ENCODE peak calls at places on chromosomes 2 and 18, in ten cellular contexts. One of them, this sample, is unnamed.

GRCh38 chr2:27126252-27126710 is 2.7 kb downstream of the ABHD1 start:
- DNase-seq in GM23338: no peak
- DNase-seq in heart left ventricle: peak; percentile 37
- DNase-seq in GM10248: no peak
- DNase-seq in gastrocnemius medialis: peak; percentile 84
- DNase-seq in BJ: no peak
- DNase-seq in AG04450: no peak
- DNase-seq in mammary epithelial cell: no peak
- DNase-seq in fibroblast of the aortic adventitia: no peak
- DNase-seq in endodermal cell: no peak
- DNase-seq in this sample: no peak

GRCh38 chr2:9142551-9143263 is 63.9 kb upstream of the ASAP2 start:
- DNase-seq in GM23338: peak; percentile 92
- DNase-seq in heart left ventricle: peak; percentile 85
- DNase-seq in GM10248: peak; percentile 87
- DNase-seq in gastrocnemius medialis: peak; percentile 68
- DNase-seq in BJ: peak; percentile 46
- DNase-seq in AG04450: peak; percentile 84
- DNase-seq in mammary epithelial cell: peak; percentile 85
- DNase-seq in fibroblast of the aortic adventitia: peak; percentile 96
- DNase-seq in endodermal cell: peak; percentile 97
- DNase-seq in this sample: peak; percentile 93

GRCh38 chr18:48693006-48693405 is 154.2 kb downstream of the CTIF start:
- DNase-seq in GM23338: no peak
- DNase-seq in heart left ventricle: no peak
- DNase-seq in GM10248: no peak
- DNase-seq in gastrocnemius medialis: no peak
- DNase-seq in BJ: no peak
- DNase-seq in AG04450: no peak
- DNase-seq in mammary epithelial cell: no peak
- DNase-seq in fibroblast of the aortic adventitia: no peak
- DNase-seq in endodermal cell: no peak
- DNase-seq in this sample: no peak

GRCh38 chr2:48341556-48342133 is 188.3 kb upstream of the STON1 start:
- DNase-seq in GM23338: no peak
- DNase-seq in heart left ventricle: no peak
- DNase-seq in GM10248: no peak
- DNase-seq in gastrocnemius medialis: no peak
- DNase-seq in BJ: no peak
- DNase-seq in AG04450: no peak
- DNase-seq in mammary epithelial cell: no peak
- DNase-seq in fibroblast of the aortic adventitia: no peak
- DNase-seq in endodermal cell: no peak
- DNase-seq in this sample: no peak

GRCh38 chr2:206979922-206980321 is 40.6 kb downstream of the CPO start:
- DNase-seq in GM23338: no peak
- DNase-seq in heart left ventricle: no peak
- DNase-seq in GM10248: no peak
- DNase-seq in gastrocnemius medialis: no peak
- DNase-seq in BJ: no peak
- DNase-seq in AG04450: no peak
- DNase-seq in mammary epithelial cell: peak; percentile 53
- DNase-seq in fibroblast of the aortic adventitia: no peak
- DNase-seq in endodermal cell: peak; percentile 4
- DNase-seq in this sample: no peak

GRCh38 chr2:33240178-33240577 is 236.3 kb upstream of the RASGRP3 start:
- DNase-seq in GM23338: no peak
- DNase-seq in heart left ventricle: no peak
- DNase-seq in GM10248: no peak
- DNase-seq in gastrocnemius medialis: no peak
- DNase-seq in BJ: no peak
- DNase-seq in AG04450: peak; percentile 79
- DNase-seq in mammary epithelial cell: peak; percentile 57
- DNase-seq in fibroblast of the aortic adventitia: peak; percentile 53
- DNase-seq in endodermal cell: no peak
- DNase-seq in this sample: no peak

GRCh38 chr2:168160897-168161296 is 86.5 kb downstream of the STK39 start:
- DNase-seq in GM23338: peak; percentile 89
- DNase-seq in heart left ventricle: no peak
- DNase-seq in GM10248: no peak
- DNase-seq in gastrocnemius medialis: no peak
- DNase-seq in BJ: no peak
- DNase-seq in AG04450: no peak
- DNase-seq in mammary epithelial cell: no peak
- DNase-seq in fibroblast of the aortic adventitia: no peak
- DNase-seq in endodermal cell: peak; percentile 70
- DNase-seq in this sample: peak; percentile 53

GRCh38 chr2:14641116-14641515 is 8.6 kb downstream of the LRATD1 start:
- DNase-seq in GM23338: no peak
- DNase-seq in heart left ventricle: no peak
- DNase-seq in GM10248: no peak
- DNase-seq in gastrocnemius medialis: no peak
- DNase-seq in BJ: no peak
- DNase-seq in AG04450: no peak
- DNase-seq in mammary epithelial cell: no peak
- DNase-seq in fibroblast of the aortic adventitia: no peak
- DNase-seq in endodermal cell: no peak
- DNase-seq in this sample: no peak

GRCh38 chr18:11393486-11393885 is 215.9 kb upstream of the SLC35G4 start:
- DNase-seq in GM23338: peak; percentile 9
- DNase-seq in heart left ventricle: peak; percentile 25
- DNase-seq in GM10248: no peak
- DNase-seq in gastrocnemius medialis: no peak
- DNase-seq in BJ: no peak
- DNase-seq in AG04450: no peak
- DNase-seq in mammary epithelial cell: no peak
- DNase-seq in fibroblast of the aortic adventitia: peak; percentile 50
- DNase-seq in endodermal cell: peak; percentile 63
- DNase-seq in this sample: no peak

GRCh38 chr2:233059797-233060499 is at the start of gene INPP5D:
- DNase-seq in GM23338: no peak
- DNase-seq in heart left ventricle: peak; percentile 68
- DNase-seq in GM10248: peak; percentile 86
- DNase-seq in gastrocnemius medialis: peak; percentile 42
- DNase-seq in BJ: no peak
- DNase-seq in AG04450: no peak
- DNase-seq in mammary epithelial cell: no peak
- DNase-seq in fibroblast of the aortic adventitia: no peak
- DNase-seq in endodermal cell: no peak
- DNase-seq in this sample: no peak

GRCh38 chr2:134917958-134918517 is 584 bp upstream of the CCNT2 start:
- DNase-seq in GM23338: no peak
- DNase-seq in heart left ventricle: no peak
- DNase-seq in GM10248: no peak
- DNase-seq in gastrocnemius medialis: no peak
- DNase-seq in BJ: peak; percentile 67
- DNase-seq in AG04450: no peak
- DNase-seq in mammary epithelial cell: no peak
- DNase-seq in fibroblast of the aortic adventitia: no peak
- DNase-seq in endodermal cell: no peak
- DNase-seq in this sample: no peak
- TF ChIP-seq CTCF in GM23338: peak; percentile 18
- TF ChIP-seq CTCF in heart left ventricle: peak; percentile 36
- TF ChIP-seq CTCF in GM10248: no peak
- TF ChIP-seq CTCF in gastrocnemius medialis: no peak
- TF ChIP-seq CTCF in BJ: peak; percentile 53
- TF ChIP-seq CTCF in AG04450: peak; percentile 48
- TF ChIP-seq CTCF in mammary epithelial cell: peak; percentile 48
- TF ChIP-seq CTCF in fibroblast of the aortic adventitia: peak; percentile 51
- TF ChIP-seq CTCF in endodermal cell: peak; percentile 61
- TF ChIP-seq CTCF in this sample: peak; percentile 40

DNA sequence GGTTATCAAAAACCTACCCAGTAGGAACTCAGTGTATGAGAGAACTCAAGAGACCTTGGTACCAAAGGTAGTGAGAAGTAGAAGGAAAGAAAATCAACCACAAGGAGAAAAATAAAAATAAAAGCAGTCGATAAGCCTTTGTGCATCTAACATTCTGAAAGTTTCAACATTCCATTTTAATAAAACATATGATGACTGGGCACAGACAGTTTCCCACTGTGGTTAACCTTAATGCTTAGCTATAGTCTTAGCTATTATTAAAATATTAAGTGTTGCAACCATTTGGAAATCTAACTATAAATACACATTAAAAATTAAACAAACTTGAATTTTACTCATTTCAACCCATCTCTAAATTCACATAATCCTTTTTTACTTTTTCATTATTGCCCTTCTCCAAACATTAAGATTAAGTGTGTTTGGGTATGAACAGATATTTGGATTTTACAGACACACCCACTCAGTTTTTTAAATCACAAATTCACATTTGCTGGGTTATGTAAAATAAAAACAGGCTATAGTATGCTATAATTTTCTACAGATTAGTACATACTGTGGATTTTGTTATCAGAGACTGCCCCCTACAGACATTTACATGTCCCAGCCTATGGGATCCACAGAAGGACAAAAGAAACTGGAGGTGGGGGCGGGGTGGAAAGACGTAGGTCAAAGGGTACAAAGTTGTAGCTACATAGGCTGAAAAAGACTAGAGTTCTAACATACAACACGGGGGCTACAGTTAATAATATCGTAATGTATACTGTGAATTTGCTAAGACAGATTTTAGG is 32.8 kb downstream of the SRBD1 start:
- DNase-seq in GM23338: peak; percentile 79
- DNase-seq in heart left ventricle: no peak
- DNase-seq in GM10248: peak; percentile 10
- DNase-seq in gastrocnemius medialis: no peak
- DNase-seq in BJ: no peak
- DNase-seq in AG04450: no peak
- DNase-seq in mammary epithelial cell: no peak
- DNase-seq in fibroblast of the aortic adventitia: peak; percentile 63
- DNase-seq in endodermal cell: peak; percentile 59
- DNase-seq in this sample: peak; percentile 33
- TF ChIP-seq CTCF in GM23338: peak; percentile 62
- TF ChIP-seq CTCF in heart left ventricle: no peak
- TF ChIP-seq CTCF in GM10248: peak; percentile 43
- TF ChIP-seq CTCF in gastrocnemius medialis: no peak
- TF ChIP-seq CTCF in BJ: peak; percentile 58
- TF ChIP-seq CTCF in AG04450: peak; percentile 59
- TF ChIP-seq CTCF in mammary epithelial cell: peak; percentile 42
- TF ChIP-seq CTCF in fibroblast of the aortic adventitia: peak; percentile 54
- TF ChIP-seq CTCF in endodermal cell: peak; percentile 71
- TF ChIP-seq CTCF in this sample: peak; percentile 63

DNA sequence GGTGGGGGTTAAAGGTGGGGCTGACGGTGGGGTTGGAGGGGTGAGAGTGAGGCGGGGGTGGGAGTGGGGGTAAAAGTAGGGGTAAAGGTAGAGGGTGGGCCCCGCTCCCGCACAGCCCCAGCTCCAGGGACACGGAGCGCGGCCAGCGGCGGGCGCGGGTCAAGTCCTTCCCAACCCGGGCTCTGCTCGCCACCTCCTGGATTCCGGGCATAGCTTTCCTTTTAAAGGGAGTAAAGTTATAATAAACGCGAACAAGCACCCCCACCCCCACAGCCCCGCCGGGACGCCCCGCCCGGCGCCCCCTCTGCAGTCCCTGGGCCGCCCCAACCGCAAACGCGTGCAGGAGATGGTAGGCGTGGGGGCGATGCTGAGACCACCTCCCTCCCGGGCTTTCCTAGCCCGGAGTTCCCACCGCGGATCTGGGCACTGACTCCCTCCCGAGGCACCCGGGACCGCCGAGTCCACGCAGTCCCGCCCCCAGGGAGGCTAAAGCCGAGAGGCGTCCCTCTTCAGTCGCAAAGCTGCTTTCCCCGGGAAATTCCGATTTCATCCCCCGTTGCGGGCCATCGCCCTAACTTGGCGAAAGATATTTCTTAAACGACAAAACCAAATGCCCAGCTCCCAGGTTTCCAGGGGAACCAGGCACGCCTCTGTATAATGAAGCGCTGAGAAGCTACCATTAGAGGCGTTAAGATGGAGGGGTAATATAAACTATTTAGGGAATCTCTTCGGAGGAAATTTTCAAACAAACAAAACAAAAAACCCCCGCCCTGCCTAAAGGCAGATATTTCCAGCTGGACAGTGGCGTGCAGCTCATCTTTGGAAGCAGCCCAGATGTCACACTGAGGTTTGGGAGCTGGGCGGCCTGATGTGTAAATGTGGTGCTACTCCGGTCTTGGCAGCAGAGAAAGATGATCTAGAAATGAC is at the start of gene LIMS2:
- DNase-seq in GM23338: peak; percentile 77
- DNase-seq in heart left ventricle: peak; percentile 79
- DNase-seq in GM10248: no peak
- DNase-seq in gastrocnemius medialis: no peak
- DNase-seq in BJ: peak; percentile 37
- DNase-seq in AG04450: no peak
- DNase-seq in mammary epithelial cell: no peak
- DNase-seq in fibroblast of the aortic adventitia: peak; percentile 44
- DNase-seq in endodermal cell: peak; percentile 82
- DNase-seq in this sample: peak; percentile 47
- TF ChIP-seq CTCF in GM23338: peak; percentile 21
- TF ChIP-seq CTCF in heart left ventricle: peak; percentile 27
- TF ChIP-seq CTCF in GM10248: no peak
- TF ChIP-seq CTCF in gastrocnemius medialis: no peak
- TF ChIP-seq CTCF in BJ: peak; percentile 26
- TF ChIP-seq CTCF in AG04450: no peak
- TF ChIP-seq CTCF in mammary epithelial cell: peak; percentile 26
- TF ChIP-seq CTCF in fibroblast of the aortic adventitia: peak; percentile 41
- TF ChIP-seq CTCF in endodermal cell: peak; percentile 27
- TF ChIP-seq CTCF in this sample: peak; percentile 20

GRCh38 chr2:96117701-96118588 is 1.6 kb upstream of the ADRA2B start:
- DNase-seq in GM23338: peak; percentile 42
- DNase-seq in heart left ventricle: no peak
- DNase-seq in GM10248: no peak
- DNase-seq in gastrocnemius medialis: no peak
- DNase-seq in BJ: no peak
- DNase-seq in AG04450: no peak
- DNase-seq in mammary epithelial cell: no peak
- DNase-seq in fibroblast of the aortic adventitia: no peak
- DNase-seq in endodermal cell: no peak
- DNase-seq in this sample: no peak

GRCh38 chr2:96115631-96116423 is 544 bp downstream of the ADRA2B start:
- DNase-seq in GM23338: peak; percentile 49
- DNase-seq in heart left ventricle: no peak
- DNase-seq in GM10248: no peak
- DNase-seq in gastrocnemius medialis: no peak
- DNase-seq in BJ: no peak
- DNase-seq in AG04450: no peak
- DNase-seq in mammary epithelial cell: no peak
- DNase-seq in fibroblast of the aortic adventitia: no peak
- DNase-seq in endodermal cell: no peak
- DNase-seq in this sample: no peak

GRCh38 chr2:96116424-96116878 is at the start of gene ADRA2B:
- DNase-seq in GM23338: peak; percentile 92
- DNase-seq in heart left ventricle: peak; percentile 65
- DNase-seq in GM10248: peak; percentile 86
- DNase-seq in gastrocnemius medialis: no peak
- DNase-seq in BJ: no peak
- DNase-seq in AG04450: no peak
- DNase-seq in mammary epithelial cell: peak; percentile 74
- DNase-seq in fibroblast of the aortic adventitia: no peak
- DNase-seq in endodermal cell: peak; percentile 95
- DNase-seq in this sample: peak; percentile 90

GRCh38 chr2:96118698-96119388 is 2.5 kb upstream of the ADRA2B start:
- DNase-seq in GM23338: no peak
- DNase-seq in heart left ventricle: no peak
- DNase-seq in GM10248: no peak
- DNase-seq in gastrocnemius medialis: no peak
- DNase-seq in BJ: no peak
- DNase-seq in AG04450: no peak
- DNase-seq in mammary epithelial cell: no peak
- DNase-seq in fibroblast of the aortic adventitia: no peak
- DNase-seq in endodermal cell: no peak
- DNase-seq in this sample: no peak

GRCh38 chr2:96116879-96117533 is 635 bp upstream of the ADRA2B start:
- DNase-seq in GM23338: peak; percentile 78
- DNase-seq in heart left ventricle: peak; percentile 48
- DNase-seq in GM10248: peak; percentile 92
- DNase-seq in gastrocnemius medialis: no peak
- DNase-seq in BJ: no peak
- DNase-seq in AG04450: no peak
- DNase-seq in mammary epithelial cell: peak; percentile 53
- DNase-seq in fibroblast of the aortic adventitia: peak; percentile 14
- DNase-seq in endodermal cell: peak; percentile 87
- DNase-seq in this sample: peak; percentile 62
- TF ChIP-seq CTCF in GM23338: peak; percentile 63
- TF ChIP-seq CTCF in heart left ventricle: peak; percentile 96
- TF ChIP-seq CTCF in GM10248: peak; percentile 90
- TF ChIP-seq CTCF in gastrocnemius medialis: peak; percentile 89
- TF ChIP-seq CTCF in BJ: peak; percentile 50
- TF ChIP-seq CTCF in AG04450: peak; percentile 45
- TF ChIP-seq CTCF in mammary epithelial cell: peak; percentile 64
- TF ChIP-seq CTCF in fibroblast of the aortic adventitia: peak; percentile 50
- TF ChIP-seq CTCF in endodermal cell: peak; percentile 97
- TF ChIP-seq CTCF in this sample: peak; percentile 80